ENCODE peak calls at places on chromosomes 1 and 21, in five cellular contexts. One of them, this sample, is unnamed.

GRCh38 chr1:10267319-10267718 is 56.9 kb downstream of the KIF1B start:
- DNase-seq in GM20000: no peak
- DNase-seq in renal cortical epithelial cell: no peak
- DNase-seq in HEK293T: no peak
- DNase-seq in heart right ventricle: peak; percentile 37
- DNase-seq in this sample: no peak

GRCh38 chr21:44653123-44653522 is 1.3 kb downstream of the KRTAP12-4 start:
- DNase-seq in GM20000: no peak
- DNase-seq in renal cortical epithelial cell: no peak
- DNase-seq in HEK293T: no peak
- DNase-seq in heart right ventricle: no peak
- DNase-seq in this sample: peak; percentile 78

GRCh38 chr1:221157026-221157761 is 278.0 kb downstream of the HLX start:
- DNase-seq in GM20000: peak; percentile 17
- DNase-seq in renal cortical epithelial cell: no peak
- DNase-seq in HEK293T: no peak
- DNase-seq in heart right ventricle: no peak
- DNase-seq in this sample: no peak

GRCh38 chr1:229148041-229148671 is 122.8 kb upstream of the RAB4A start:
- DNase-seq in GM20000: no peak
- DNase-seq in renal cortical epithelial cell: no peak
- DNase-seq in HEK293T: peak; percentile 48
- DNase-seq in heart right ventricle: no peak
- DNase-seq in this sample: no peak

GRCh38 chr1:226549937-226550670 is 1.5 kb downstream of the STUM start:
- DNase-seq in GM20000: peak; percentile 76
- DNase-seq in renal cortical epithelial cell: no peak
- DNase-seq in HEK293T: no peak
- DNase-seq in heart right ventricle: peak; percentile 55
- DNase-seq in this sample: peak; percentile 90

GRCh38 chr1:87196110-87196509 is 132.6 kb upstream of the LMO4 start:
- DNase-seq in GM20000: no peak
- DNase-seq in renal cortical epithelial cell: no peak
- DNase-seq in HEK293T: no peak
- DNase-seq in heart right ventricle: no peak
- DNase-seq in this sample: no peak

GRCh38 chr1:229753764-229754553 is 127.9 kb downstream of the URB2 start:
- DNase-seq in GM20000: peak; percentile 17
- DNase-seq in renal cortical epithelial cell: no peak
- DNase-seq in HEK293T: no peak
- DNase-seq in heart right ventricle: no peak
- DNase-seq in this sample: no peak

GRCh38 chr1:5836776-5837440 is 155.3 kb downstream of the NPHP4 start:
- DNase-seq in GM20000: no peak
- DNase-seq in renal cortical epithelial cell: no peak
- DNase-seq in HEK293T: no peak
- DNase-seq in heart right ventricle: no peak
- DNase-seq in this sample: no peak

This sample was measured in lower leg skin.